ENCODE peak calls at places on chromosomes 13 and 19, in five cellular contexts. B is pancreas, M is stomach, T is right lobe of liver, J is body of pancreas. P is an unnamed sample. For H3K4me1, the result is how much of the 10 kb centered on the place peaks cover.

GRCh38 chr13:48110930-48111721 is 16.2 kb upstream of the MED4 start:
- DNase-seq in J (peak), B (no peak), T (no peak), M (no peak), P (no peak)

GRCh38 chr13:104750377-104750776 is 1684.2 kb upstream of the SLC10A2 start:
- DNase-seq in B (no peak), T (no peak), J (peak), M (no peak), P (no peak)

GRCh38 chr13:100533588-100534041 is 55.0 kb downstream of the GGACT start:
- DNase-seq in B (peak), J (peak), T (peak), M (peak), P (no peak)

GRCh38 chr19:48606463-48607358 is at the start of gene SPACA4:
- DNase-seq in J (no peak), T (no peak), B (no peak), M (no peak), P (no peak)

GRCh38 chr19:11530432-11530831 is 1.5 kb upstream of the ECSIT start:
- DNase-seq in T (peak), J (peak), B (peak), M (peak), P (peak)

GRCh38 chr19:47264629-47265028 is 8.3 kb downstream of the CCDC9 start:
- DNase-seq in B (peak), T (no peak), J (no peak), M (no peak), P (no peak)

GRCh38 chr13:98575009-98575866 is 1.7 kb downstream of the STK24 start:
- DNase-seq in T (no peak), J (no peak), B (no peak), M (no peak), P (no peak)

GRCh38 chr13:112067871-112068305 is 939 bp downstream of the SOX1 start:
- DNase-seq in J (no peak), T (no peak), B (peak), M (no peak), P (no peak)

GRCh38 chr19:1469936-1470863 is 8.8 kb downstream of the C19orf25 start:
- DNase-seq in J (no peak), B (peak), T (peak), M (peak), P (peak)
- H3K4me3 ChIP-seq in J (no peak), B (no peak), T (peak), M (peak), P (no peak)

GRCh38 chr13:94656766-94657165 is 55.1 kb downstream of the GPR180 start:
- DNase-seq in J (no peak), M (no peak), T (no peak), B (no peak), P (no peak)

GRCh38 chr13:94661396-94661795 is 50.9 kb downstream of the SOX21 start:
- DNase-seq in B (no peak), M (no peak), T (no peak), J (no peak), P (no peak)

GRCh38 chr13:94660695-94661324 is 51.5 kb downstream of the SOX21 start:
- DNase-seq in B (no peak), T (no peak), M (no peak), J (no peak), P (no peak)

GRCh38 chr13:94657167-94657566 is 55.2 kb downstream of the SOX21 start:
- DNase-seq in T (no peak), J (no peak), M (no peak), B (no peak), P (no peak)

DNA sequence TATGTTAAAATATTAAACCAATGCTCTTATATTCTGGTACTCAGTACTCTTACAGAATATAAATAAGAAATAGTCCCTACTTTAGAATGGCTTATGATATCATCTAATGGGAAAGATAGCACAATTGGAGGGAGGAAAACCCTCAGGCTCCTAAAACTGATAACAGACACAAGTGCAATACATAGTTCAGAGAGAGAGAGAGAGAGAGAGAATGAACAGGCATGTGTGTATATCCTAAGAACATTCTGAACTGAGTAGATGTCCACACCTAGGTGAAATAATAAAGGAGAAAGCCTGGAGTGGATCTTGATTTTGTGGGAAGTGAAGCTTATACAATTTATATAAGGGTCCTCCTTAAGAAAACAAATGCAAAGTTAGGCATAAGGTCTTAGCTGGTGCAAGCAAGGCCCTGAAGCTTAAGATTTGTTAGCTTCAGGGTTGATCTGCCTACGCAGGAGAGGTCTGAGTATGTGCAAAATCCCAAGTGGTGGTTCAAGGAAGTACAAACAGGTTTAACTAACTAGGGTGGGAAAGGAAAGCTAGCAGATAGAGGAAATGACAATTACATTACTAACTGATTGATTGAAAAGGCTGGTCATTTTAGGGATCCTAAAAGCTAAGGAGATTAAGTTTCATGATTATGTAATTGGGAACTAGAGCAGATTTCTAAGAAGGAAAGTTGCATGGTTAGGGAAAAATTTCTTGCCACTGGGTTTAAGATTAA is 53.3 kb downstream of the SOX21 start:
- DNase-seq in M (no peak), T (no peak), B (no peak), J (no peak), P (no peak)
- TF ChIP-seq CTCF in M (no peak), T (no peak), B (no peak), J (no peak), P (no peak)

DNA sequence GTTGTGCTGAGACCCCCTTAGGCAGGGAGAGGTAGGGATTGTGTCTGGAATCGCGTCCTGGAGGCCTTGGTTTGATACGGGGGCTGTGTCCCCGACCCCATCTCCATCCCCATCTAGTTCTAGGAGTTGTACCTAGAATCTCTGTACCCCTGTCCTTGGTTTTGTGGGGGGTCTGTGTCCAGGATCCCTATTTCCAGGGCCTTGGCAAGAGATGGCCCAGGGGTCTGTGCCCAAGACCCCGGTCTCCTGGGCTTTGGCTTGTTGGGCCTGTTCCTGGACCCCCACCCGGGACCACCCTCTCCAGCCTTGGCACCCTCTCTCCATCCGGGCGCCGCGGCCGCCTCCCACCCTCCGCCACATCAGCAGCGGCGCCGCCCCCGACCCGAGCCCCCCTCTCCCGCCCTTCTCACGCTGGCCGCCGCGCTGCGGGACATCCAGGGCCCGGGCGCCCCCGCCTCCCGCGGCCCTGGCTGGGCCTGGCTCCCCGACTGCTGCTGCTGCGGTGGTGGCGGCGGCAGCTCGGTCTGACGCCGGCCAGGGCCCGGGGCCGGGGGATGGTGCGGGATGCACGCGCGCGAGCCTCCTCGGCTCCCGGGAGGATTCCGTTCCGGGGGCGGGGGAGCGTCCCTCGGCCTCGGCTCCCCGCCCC is at the start of gene NUMBL:
- DNase-seq in T (no peak), B (no peak), M (no peak), J (no peak), P (no peak)
- H3K4me1 ChIP-seq in T (under half), B (under half), M (half or more), J (under half), P (under half)

GRCh38 chr19:40433391-40434216 is 7.8 kb upstream of the SERTAD1 start:
- DNase-seq in J (peak), T (peak), B (peak), M (peak), P (peak)

DNA sequence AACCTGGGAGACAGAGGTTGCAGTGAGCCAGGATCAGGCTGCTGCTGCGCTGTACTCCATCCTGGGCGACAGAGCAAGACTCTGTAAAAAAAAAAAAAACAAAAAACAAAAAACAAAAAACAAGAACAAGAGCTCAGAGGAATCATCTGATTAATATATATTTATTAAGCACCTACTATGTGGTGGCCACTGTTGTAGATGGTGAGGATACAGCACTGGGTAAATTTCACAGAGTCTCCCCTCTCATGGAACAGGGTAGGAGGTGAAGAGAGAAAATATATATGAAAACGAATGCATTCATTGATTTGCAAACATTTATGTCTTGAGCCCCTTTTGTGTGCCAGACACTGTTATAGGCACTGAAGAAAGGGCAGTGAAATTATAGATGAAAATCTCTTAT is 5.9 kb upstream of the SERTAD1 start:
- DNase-seq in B (no peak), M (no peak), T (no peak), J (no peak), P (no peak)
- H3K4me3 ChIP-seq in B (no peak), M (no peak), T (no peak), J (no peak), P (no peak)

DNA sequence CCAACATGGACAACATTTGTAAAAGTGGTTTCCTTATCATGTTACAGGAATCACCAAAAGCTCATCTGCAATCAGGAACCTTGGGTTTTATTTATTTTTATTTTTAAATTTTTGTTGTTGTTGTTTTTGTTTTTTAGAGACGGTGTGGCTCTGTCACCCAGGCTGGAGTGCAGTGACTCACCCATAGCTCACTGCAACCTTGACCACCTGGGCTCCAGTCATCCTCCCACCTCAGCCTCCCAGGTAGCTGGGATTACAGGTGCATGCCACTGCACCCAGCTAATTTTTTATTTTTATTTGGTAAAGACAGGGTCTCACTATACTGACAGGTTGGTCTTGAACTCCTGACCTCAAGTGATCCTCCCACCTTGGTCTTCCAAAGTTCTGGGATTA is 13.6 kb upstream of the SERP2 start:
- DNase-seq in B (no peak), M (no peak), J (no peak), T (no peak), P (no peak)
- TF ChIP-seq CTCF in B (no peak), M (no peak), J (no peak), T (no peak), P (no peak)

DNA sequence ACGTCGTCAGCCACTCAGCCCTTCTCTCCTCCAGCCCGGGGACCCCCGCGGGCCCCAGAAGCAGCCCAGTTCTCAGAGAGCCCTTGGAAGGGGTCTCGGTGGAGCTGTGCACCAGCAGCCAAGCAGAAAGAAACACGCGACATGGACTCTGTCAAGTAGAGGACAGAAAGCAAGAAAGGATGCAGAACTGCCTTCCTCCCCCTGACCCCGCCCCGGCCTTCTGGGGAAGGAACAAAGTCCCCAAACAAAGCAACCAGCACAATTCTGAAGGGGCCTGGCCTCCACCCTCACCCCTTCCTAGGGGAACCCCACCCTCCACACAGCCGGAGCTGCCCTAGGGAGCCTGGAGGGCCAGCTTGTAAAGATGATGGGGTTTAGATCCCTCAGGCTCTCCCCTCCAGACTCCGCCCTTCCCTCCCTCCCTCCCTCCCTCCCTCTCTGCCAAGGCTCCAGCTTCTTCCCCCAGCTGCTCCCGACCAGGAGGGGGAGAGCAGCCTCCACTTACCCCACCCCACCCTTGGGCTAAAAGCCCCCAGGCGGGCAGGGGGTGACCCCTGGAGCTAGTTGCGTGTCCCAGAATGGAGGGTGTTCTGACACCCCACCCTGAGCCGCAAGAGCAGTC is 7.8 kb downstream of the LYL1 start:
- DNase-seq in M (no peak), J (no peak), T (no peak), B (no peak), P (peak)
- H3K4me1 ChIP-seq in M (half or more), J (under half), T (under half), B (under half), P (under half)

DNA sequence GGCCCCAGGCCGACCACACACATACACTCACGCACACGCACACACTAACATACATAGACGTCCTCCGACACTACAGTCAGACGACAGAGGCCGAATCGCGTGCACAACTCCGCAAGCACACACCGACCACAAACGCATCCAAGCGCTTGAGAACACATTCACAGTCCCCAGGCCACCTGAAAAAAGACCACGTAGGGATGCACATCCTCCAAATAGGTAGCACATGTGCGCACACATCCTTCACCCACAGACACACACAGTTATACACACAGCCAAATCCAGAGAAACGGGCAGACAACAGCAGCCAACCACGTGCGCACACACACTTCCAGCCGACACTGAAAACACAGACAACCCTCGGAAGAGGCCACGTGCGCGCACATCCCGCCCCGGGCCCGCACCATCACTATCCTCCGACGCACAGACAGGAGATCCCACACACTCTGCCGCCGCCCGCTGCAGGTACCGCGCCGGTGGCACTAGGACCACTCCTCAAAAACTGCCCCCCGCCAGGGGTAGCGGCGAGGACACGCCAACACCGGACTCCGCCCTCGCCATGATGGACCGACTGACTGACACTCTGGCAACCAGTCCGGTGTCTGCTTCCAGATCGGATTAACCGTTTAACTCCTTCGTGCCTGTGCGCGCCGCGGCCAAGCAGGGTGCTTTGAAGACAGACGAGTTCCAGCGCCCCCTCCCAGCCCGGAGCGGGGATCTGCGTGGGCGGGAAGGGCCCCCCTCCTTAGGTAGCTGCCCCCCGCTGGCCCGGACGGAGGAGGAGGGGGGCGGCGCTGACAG is 493 bp upstream of the PDE4A start:
- DNase-seq in B (peak), T (no peak), M (no peak), J (no peak), P (no peak)
- H3K4me3 ChIP-seq in B (no peak), T (no peak), M (peak), J (no peak), P (no peak)

GRCh38 chr19:45408121-45408520 is 1.7 kb downstream of the POLR1G start:
- DNase-seq in B (peak), J (no peak), M (no peak), T (no peak), P (no peak)

GRCh38 chr19:45406957-45407375 is 522 bp downstream of the POLR1G start:
- DNase-seq in J (no peak), T (no peak), M (no peak), B (no peak), P (no peak)

GRCh38 chr19:45404557-45405434 is at the start of gene PPP1R13L:
- DNase-seq in M (peak), B (peak), J (peak), T (peak), P (peak)

GRCh38 chr19:45405435-45406164 is 731 bp upstream of the PPP1R13L start:
- DNase-seq in M (peak), T (peak), B (peak), J (peak), P (peak)

GRCh38 chr19:45406165-45406956 is at the start of gene POLR1G:
- DNase-seq in M (peak), B (peak), J (peak), T (peak), P (peak)
- TF ChIP-seq CTCF in M (no peak), B (no peak), J (no peak), T (peak), P (no peak)

DNA sequence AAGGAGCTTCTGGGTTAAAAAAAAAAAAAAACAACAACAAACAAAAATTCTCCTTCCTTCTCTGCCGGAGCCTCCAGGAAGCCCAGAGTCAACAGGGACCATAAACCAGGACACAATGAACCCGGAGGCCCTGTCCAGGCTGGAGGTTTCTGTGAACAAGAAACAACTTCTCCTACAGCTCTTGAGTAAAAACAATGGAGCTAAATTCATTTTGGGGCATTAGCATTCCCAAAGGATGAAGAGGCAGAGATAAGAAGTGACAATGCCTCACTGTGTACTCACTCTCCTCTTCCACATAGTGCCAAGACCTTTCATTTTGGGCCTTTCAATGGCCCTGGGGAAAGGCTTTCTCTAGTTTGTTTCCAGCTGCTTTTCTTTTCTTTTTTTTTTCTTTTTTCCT is 9.0 kb downstream of the RHPN2 start:
- DNase-seq in M (no peak), B (no peak), J (no peak), T (no peak), P (peak)
- H3K4me1 ChIP-seq in M (half or more), B (under half), J (under half), T (under half), P (under half)

DNA sequence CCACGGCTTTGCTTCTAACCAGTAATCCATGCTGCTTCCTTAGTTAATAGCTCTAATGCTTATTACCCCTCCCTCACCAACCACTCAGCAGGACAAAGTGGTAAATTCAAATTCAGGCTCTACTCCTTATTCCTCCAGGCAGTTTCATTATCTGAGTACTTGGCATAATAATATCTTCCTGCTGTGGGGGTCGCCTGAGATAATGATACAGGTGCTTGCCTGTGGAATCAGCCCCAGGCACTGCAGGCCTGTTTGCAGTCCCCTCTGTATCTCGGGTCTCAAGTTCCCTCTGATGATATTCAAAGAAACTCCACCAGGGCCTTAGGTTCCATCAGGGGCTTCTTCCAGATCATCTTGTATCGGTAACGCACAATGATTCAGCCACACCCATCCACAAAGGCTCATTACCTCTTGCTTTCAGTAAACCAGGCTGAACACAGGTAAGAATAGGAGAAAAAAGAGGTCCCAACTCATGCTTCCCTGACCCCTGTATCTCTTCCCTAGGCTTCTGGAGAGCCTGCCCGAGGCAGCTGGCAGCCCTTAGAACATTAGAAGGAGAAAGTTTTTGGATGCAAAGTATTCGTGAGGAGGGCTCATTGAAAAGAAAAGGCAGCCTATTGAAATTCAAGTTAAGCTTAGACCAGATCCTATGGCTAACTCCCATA is 14.3 kb upstream of the FOXO1 start:
- DNase-seq in T (no peak), M (no peak), J (no peak), B (no peak), P (no peak)
- H3K4me3 ChIP-seq in T (no peak), M (no peak), J (no peak), B (no peak), P (no peak)